ENCODE peak calls at places on chromosomes 2 and 18, in eight cellular contexts. U is CD4-positive, alpha-beta memory T cell; B is HCT116; G is right atrium auricular region; C is Panc1; Q is mucosa of descending colon; I is small intestine; J is body of pancreas. T is an unnamed sample.

GRCh38 chr18:49189772-49190171 is 239.0 kb upstream of the SMAD7 start:
- DNase-seq in U (no peak), B (no peak), G (no peak), C (no peak), Q (no peak), I (no peak), J (no peak), T (no peak)

GRCh38 chr18:9619990-9620389 is 5.6 kb upstream of the PPP4R1 start:
- DNase-seq in U (no peak), B (no peak), G (no peak), C (no peak), Q (no peak), I (no peak), J (no peak), T (no peak)

GRCh38 chr2:131023758-131024157 is 69.5 kb downstream of the FAM168B start:
- DNase-seq in U (no peak), B (no peak), G (no peak), C (no peak), Q (no peak), I (no peak), J (no peak), T (no peak)

GRCh38 chr18:37276111-37276510 is 289.5 kb downstream of the CELF4 start:
- DNase-seq in U (no peak), B (no peak), G (no peak), C (no peak), Q (no peak), I (no peak), J (no peak), T (no peak)

GRCh38 chr2:118048396-118048795 is 34.5 kb upstream of the CCDC93 start:
- DNase-seq in U (no peak), B (no peak), G (no peak), C (no peak), Q (no peak), I (no peak), J (no peak), T (no peak)

GRCh38 chr2:73009177-73009839 is 62.2 kb downstream of the SFXN5 start:
- DNase-seq in U (no peak), B (no peak), G (peak; percentile 36), C (no peak), Q (no peak), I (no peak), J (no peak), T (no peak)

GRCh38 chr18:52995875-52996274 is 655.9 kb downstream of the DCC start:
- DNase-seq in U (no peak), B (no peak), G (no peak), C (no peak), Q (no peak), I (no peak), J (no peak), T (no peak)

GRCh38 chr2:146240376-146240775 is 1604.5 kb upstream of the ACVR2A start:
- DNase-seq in U (no peak), B (no peak), G (no peak), C (no peak), Q (no peak), I (no peak), J (no peak), T (no peak)

GRCh38 chr2:23530121-23530908 is 145.3 kb downstream of the KLHL29 start:
- DNase-seq in U (no peak), B (no peak), G (no peak), C (no peak), Q (no peak), I (no peak), J (no peak), T (no peak)

GRCh38 chr2:71782323-71782722 is 329.0 kb downstream of the DYSF start:
- DNase-seq in U (no peak), B (no peak), G (peak; percentile 36), C (no peak), Q (no peak), I (no peak), J (no peak), T (no peak)

GRCh38 chr18:47036298-47036874 is 965 bp upstream of the ELOA2 start:
- DNase-seq in U (no peak), B (peak; percentile 29), G (no peak), C (peak; percentile 12), Q (no peak), I (peak; percentile 24), J (peak; percentile 15), T (no peak)

GRCh38 chr18:3872651-3873050 is 422.7 kb downstream of the TGIF1 start:
- DNase-seq in U (no peak), B (no peak), G (no peak), C (no peak), Q (no peak), I (no peak), J (no peak), T (no peak)

GRCh38 chr2:106537047-106537446 is 49.9 kb downstream of the CD8B2 start:
- DNase-seq in U (no peak), B (no peak), G (no peak), C (no peak), Q (no peak), I (peak; percentile 3), J (peak; percentile 52), T (no peak)

GRCh38 chr2:20368706-20369105 is 18.1 kb upstream of the PUM2 start:
- DNase-seq in U (no peak), B (no peak), G (no peak), C (no peak), Q (no peak), I (no peak), J (no peak), T (no peak)

GRCh38 chr2:150474326-150475074 is 13.0 kb downstream of the RND3 start:
- DNase-seq in U (no peak), B (no peak), G (no peak), C (no peak), Q (no peak), I (no peak), J (no peak), T (no peak)

GRCh38 chr2:17309741-17310339 is 208.4 kb downstream of the RAD51AP2 start:
- DNase-seq in U (no peak), B (peak; percentile 63), G (no peak), C (peak; percentile 20), Q (no peak), I (peak; percentile 74), J (peak; percentile 66), T (no peak)

GRCh38 chr2:160042054-160042453 is 20.4 kb downstream of the PLA2R1 start:
- DNase-seq in U (no peak), B (no peak), G (no peak), C (no peak), Q (no peak), I (no peak), J (no peak), T (no peak)

GRCh38 chr2:37630298-37630697 is 41.1 kb downstream of the CDC42EP3 start:
- DNase-seq in U (no peak), B (no peak), G (no peak), C (no peak), Q (no peak), I (no peak), J (no peak), T (no peak)

DNA sequence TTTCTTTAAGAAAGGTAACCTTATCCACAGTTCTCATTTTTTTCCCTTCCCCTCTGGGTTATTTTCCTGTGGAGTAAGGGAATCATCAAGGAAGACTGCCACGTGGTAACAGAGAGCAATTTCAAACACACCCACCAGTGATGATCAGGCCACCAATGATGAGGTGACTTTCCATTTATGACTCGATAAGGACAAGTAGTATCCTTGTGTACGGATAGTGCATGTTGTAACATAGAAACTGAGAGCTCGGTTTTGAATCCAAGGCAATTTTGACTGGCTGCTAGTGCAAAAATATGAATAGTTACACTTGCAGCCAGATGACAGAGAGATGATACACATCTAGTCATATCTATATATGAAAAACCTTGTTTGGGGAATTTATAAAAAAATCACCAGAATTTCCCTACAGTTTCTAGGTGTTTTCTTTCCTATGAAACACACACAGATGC is 143.6 kb upstream of the TCF4 start:
- DNase-seq in U (no peak), B (no peak), G (no peak), C (no peak), Q (no peak), I (no peak), J (no peak), T (no peak)
- H3K9me3 ChIP-seq in U (no peaks in the 10 kb centered on the region), B (peaks cover 26% of the 10 kb centered on the region), G (no peaks in the 10 kb centered on the region), C (no peaks in the 10 kb centered on the region), Q (peaks cover 9% of the 10 kb centered on the region), I (no peaks in the 10 kb centered on the region), J (no peaks in the 10 kb centered on the region), T (no peaks in the 10 kb centered on the region)

DNA sequence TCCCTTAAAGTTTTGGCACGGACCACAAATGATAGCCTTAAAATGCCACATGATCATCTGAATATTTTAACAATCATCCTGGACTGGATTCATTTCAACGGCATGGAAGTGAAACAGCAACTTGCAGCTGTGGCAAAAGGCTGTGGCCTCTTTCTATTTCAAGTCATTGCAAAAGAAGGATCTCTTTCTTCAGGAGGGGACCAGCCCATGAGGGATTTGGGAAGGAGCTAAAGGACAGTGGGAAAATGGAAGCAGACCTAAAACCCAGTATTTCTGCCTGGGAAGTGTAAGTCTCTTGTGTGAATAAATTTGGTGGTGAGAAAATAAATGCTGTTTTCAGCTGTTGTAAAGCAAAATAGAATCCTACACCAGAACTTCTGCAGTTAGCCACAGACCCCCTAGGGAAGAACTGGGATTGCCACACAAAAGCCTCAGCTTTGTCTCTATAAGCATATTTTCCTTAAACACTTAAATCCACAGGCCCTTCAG is 107.3 kb upstream of the ZFP36L2 start:
- DNase-seq in U (no peak), B (no peak), G (no peak), C (no peak), Q (no peak), I (no peak), J (peak; percentile 50), T (no peak)
- H3K4me3 ChIP-seq in U (no peak overlapping the region), B (no peak overlapping the region), G (no peak overlapping the region), C (no peak overlapping the region), Q (no peak overlapping the region), I (no peak overlapping the region), J (no peak overlapping the region), T (no peak overlapping the region)

DNA sequence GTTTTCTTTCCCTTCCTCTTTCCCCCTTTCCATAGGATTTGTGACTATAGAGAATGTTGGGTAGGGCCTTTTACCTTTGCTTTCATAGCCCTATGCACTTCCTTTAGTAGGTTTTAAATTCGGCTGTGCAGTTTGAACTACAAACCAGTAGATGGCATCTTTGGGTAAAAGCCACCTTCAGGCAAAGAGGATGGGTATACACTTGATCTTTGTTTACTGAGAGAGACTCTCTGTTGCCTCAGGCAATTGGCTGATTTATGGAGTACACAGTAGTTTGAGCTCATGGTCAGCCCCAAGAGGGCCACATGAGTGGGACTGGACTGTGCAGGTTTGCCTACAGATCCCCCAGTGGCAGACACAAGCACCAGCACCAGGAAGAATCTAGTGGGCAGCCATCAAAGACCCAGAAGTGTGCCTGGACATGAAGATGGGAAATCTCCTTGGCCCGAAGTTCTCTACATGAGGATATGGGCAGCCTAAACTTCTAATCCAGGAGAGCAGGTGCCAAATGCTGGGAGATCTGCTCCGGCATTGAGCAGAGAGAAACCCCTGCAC is 1304.3 kb upstream of the DDX18 start:
- DNase-seq in U (no peak), B (no peak), G (no peak), C (peak; percentile 7), Q (no peak), I (peak; percentile 15), J (no peak), T (no peak)
- H3K9me3 ChIP-seq in U (no peaks in the 10 kb centered on the region), B (peaks cover 8% of the 10 kb centered on the region), G (no peaks in the 10 kb centered on the region), C (no peaks in the 10 kb centered on the region), Q (no peaks in the 10 kb centered on the region), I (peaks cover 2% of the 10 kb centered on the region), J (no peaks in the 10 kb centered on the region), T (peaks cover 16% of the 10 kb centered on the region)

DNA sequence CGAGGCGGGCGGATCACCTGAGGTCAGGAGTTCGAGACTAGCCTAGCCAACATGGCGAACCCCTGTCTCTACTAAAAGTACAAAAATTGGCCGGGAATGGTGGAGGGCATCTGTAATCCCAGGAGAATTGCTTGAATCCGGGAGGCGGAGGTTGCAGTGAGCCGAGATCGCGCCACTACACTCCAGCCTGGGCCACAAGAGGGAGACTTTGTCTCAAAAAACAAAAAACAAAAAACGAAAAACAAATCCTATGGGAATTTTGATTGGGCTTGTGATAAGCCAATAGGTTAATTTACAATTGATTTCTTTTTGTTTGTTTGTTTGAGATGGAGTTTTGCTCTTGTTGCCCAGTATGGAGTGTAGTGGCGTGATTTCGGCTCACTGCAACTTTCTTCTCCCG is 24.2 kb upstream of the TOGARAM2 start:
- DNase-seq in U (no peak), B (peak; percentile 44), G (no peak), C (no peak), Q (no peak), I (no peak), J (no peak), T (no peak)
- H3K4me3 ChIP-seq in U (no peak overlapping the region), B (peak overlapping the region; percentile 42), G (no peak overlapping the region), C (peak overlapping the region; percentile 19), Q (no peak overlapping the region), I (no peak overlapping the region), J (no peak overlapping the region), T (no peak overlapping the region)

T was measured in esophagus squamous epithelium.